ENCODE peak calls at places on chromosomes 5 and 9, in nine cellular contexts. One of them, this sample, is unnamed.
A peak's percentile ranks its signal among the peaks of the same experiment; 100 is the strongest.

GRCh38 chr9:111037744-111038335 is 430 bp downstream of the LPAR1 start:
- DNase-seq in fibroblast of mammary gland: peak; percentile 30
- DNase-seq in uterus: no peak
- DNase-seq in AG04450: no peak
- DNase-seq in heart right ventricle: no peak
- DNase-seq in HL-60: peak; percentile 28
- DNase-seq in neural crest cell: peak; percentile 47
- DNase-seq in AG10803: peak; percentile 40
- DNase-seq in fibroblast of lung: peak; percentile 44
- DNase-seq in this sample: peak; percentile 56

GRCh38 chr9:94042516-94042915 is 41.7 kb upstream of the PTPDC1 start:
- DNase-seq in fibroblast of mammary gland: no peak
- DNase-seq in uterus: no peak
- DNase-seq in AG04450: no peak
- DNase-seq in heart right ventricle: no peak
- DNase-seq in HL-60: no peak
- DNase-seq in neural crest cell: no peak
- DNase-seq in AG10803: no peak
- DNase-seq in fibroblast of lung: peak; percentile 15
- DNase-seq in this sample: no peak

GRCh38 chr9:72442212-72442607 is 77.2 kb upstream of the ZFAND5 start:
- DNase-seq in fibroblast of mammary gland: peak; percentile 77
- DNase-seq in uterus: no peak
- DNase-seq in AG04450: peak; percentile 56
- DNase-seq in heart right ventricle: no peak
- DNase-seq in HL-60: no peak
- DNase-seq in neural crest cell: no peak
- DNase-seq in AG10803: peak; percentile 90
- DNase-seq in fibroblast of lung: peak; percentile 96
- DNase-seq in this sample: no peak

GRCh38 chr5:125093776-125094175 is 347.3 kb upstream of the ZNF608 start:
- DNase-seq in fibroblast of mammary gland: peak; percentile 83
- DNase-seq in uterus: no peak
- DNase-seq in AG04450: no peak
- DNase-seq in heart right ventricle: no peak
- DNase-seq in HL-60: no peak
- DNase-seq in neural crest cell: no peak
- DNase-seq in AG10803: peak; percentile 85
- DNase-seq in fibroblast of lung: peak; percentile 93
- DNase-seq in this sample: no peak

GRCh38 chr5:43357067-43357466 is 43.9 kb upstream of the HMGCS1 start:
- DNase-seq in fibroblast of mammary gland: no peak
- DNase-seq in uterus: no peak
- DNase-seq in AG04450: no peak
- DNase-seq in heart right ventricle: no peak
- DNase-seq in HL-60: no peak
- DNase-seq in neural crest cell: no peak
- DNase-seq in AG10803: no peak
- DNase-seq in fibroblast of lung: no peak
- DNase-seq in this sample: no peak

GRCh38 chr5:31393126-31393525 is 138.8 kb downstream of the DROSHA start:
- DNase-seq in fibroblast of mammary gland: no peak
- DNase-seq in uterus: no peak
- DNase-seq in AG04450: no peak
- DNase-seq in heart right ventricle: no peak
- DNase-seq in HL-60: no peak
- DNase-seq in neural crest cell: no peak
- DNase-seq in AG10803: no peak
- DNase-seq in fibroblast of lung: no peak
- DNase-seq in this sample: no peak

GRCh38 chr5:10490927-10491672 is 49.4 kb downstream of the ROPN1L start:
- DNase-seq in fibroblast of mammary gland: no peak
- DNase-seq in uterus: no peak
- DNase-seq in AG04450: no peak
- DNase-seq in heart right ventricle: no peak
- DNase-seq in HL-60: no peak
- DNase-seq in neural crest cell: no peak
- DNase-seq in AG10803: no peak
- DNase-seq in fibroblast of lung: no peak
- DNase-seq in this sample: no peak

GRCh38 chr5:6567068-6567467 is 65.8 kb downstream of the NSUN2 start:
- DNase-seq in fibroblast of mammary gland: no peak
- DNase-seq in uterus: no peak
- DNase-seq in AG04450: no peak
- DNase-seq in heart right ventricle: no peak
- DNase-seq in HL-60: no peak
- DNase-seq in neural crest cell: no peak
- DNase-seq in AG10803: no peak
- DNase-seq in fibroblast of lung: no peak
- DNase-seq in this sample: no peak

GRCh38 chr9:124480621-124480981 is 26.6 kb downstream of the NR5A1 start:
- DNase-seq in fibroblast of mammary gland: peak; percentile 20
- DNase-seq in uterus: no peak
- DNase-seq in AG04450: no peak
- DNase-seq in heart right ventricle: no peak
- DNase-seq in HL-60: no peak
- DNase-seq in neural crest cell: peak; percentile 45
- DNase-seq in AG10803: peak; percentile 3
- DNase-seq in fibroblast of lung: no peak
- DNase-seq in this sample: peak; percentile 29

GRCh38 chr5:147483961-147484707 is 25.7 kb downstream of the DPYSL3 start:
- DNase-seq in fibroblast of mammary gland: peak; percentile 99
- DNase-seq in uterus: peak; percentile 86
- DNase-seq in AG04450: peak; percentile 87
- DNase-seq in heart right ventricle: peak; percentile 74
- DNase-seq in HL-60: no peak
- DNase-seq in neural crest cell: no peak
- DNase-seq in AG10803: peak; percentile 100
- DNase-seq in fibroblast of lung: peak; percentile 99
- DNase-seq in this sample: no peak

GRCh38 chr5:81688215-81688614 is 62.7 kb downstream of the SSBP2 start:
- DNase-seq in fibroblast of mammary gland: no peak
- DNase-seq in uterus: no peak
- DNase-seq in AG04450: no peak
- DNase-seq in heart right ventricle: no peak
- DNase-seq in HL-60: no peak
- DNase-seq in neural crest cell: no peak
- DNase-seq in AG10803: no peak
- DNase-seq in fibroblast of lung: no peak
- DNase-seq in this sample: no peak

GRCh38 chr5:158819095-158819494 is 280.6 kb downstream of the EBF1 start:
- DNase-seq in fibroblast of mammary gland: no peak
- DNase-seq in uterus: no peak
- DNase-seq in AG04450: no peak
- DNase-seq in heart right ventricle: no peak
- DNase-seq in HL-60: no peak
- DNase-seq in neural crest cell: no peak
- DNase-seq in AG10803: no peak
- DNase-seq in fibroblast of lung: no peak
- DNase-seq in this sample: no peak

DNA sequence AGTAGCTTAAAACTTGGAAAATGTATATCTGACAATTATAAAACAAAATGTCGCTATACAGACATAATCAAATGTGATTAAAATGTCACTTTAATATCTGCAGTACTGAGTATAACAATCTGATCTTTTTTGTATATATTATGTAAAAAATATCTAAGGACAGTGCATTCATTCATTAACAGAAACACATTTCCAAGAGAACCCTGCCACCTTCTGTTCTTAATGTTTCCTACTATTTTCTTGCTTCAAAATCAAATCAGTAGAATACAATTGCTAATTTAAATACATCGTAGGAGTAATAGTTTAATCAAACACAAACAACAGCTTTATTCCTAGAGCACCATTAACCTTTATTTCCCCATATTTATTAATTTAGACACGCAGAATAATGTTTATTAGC is 142.6 kb upstream of the ST8SIA4 start:
- DNase-seq in fibroblast of mammary gland: peak; percentile 4
- DNase-seq in uterus: no peak
- DNase-seq in AG04450: no peak
- DNase-seq in heart right ventricle: no peak
- DNase-seq in HL-60: no peak
- DNase-seq in neural crest cell: no peak
- DNase-seq in AG10803: no peak
- DNase-seq in fibroblast of lung: peak; percentile 5
- DNase-seq in this sample: no peak
- TF ChIP-seq CTCF in fibroblast of mammary gland: no peak
- TF ChIP-seq CTCF in uterus: no peak
- TF ChIP-seq CTCF in AG04450: peak; percentile 6
- TF ChIP-seq CTCF in heart right ventricle: no peak
- TF ChIP-seq CTCF in HL-60: no peak
- TF ChIP-seq CTCF in neural crest cell: no peak
- TF ChIP-seq CTCF in AG10803: no peak
- TF ChIP-seq CTCF in fibroblast of lung: no peak
- TF ChIP-seq CTCF in this sample: peak; percentile 14

GRCh38 chr5:176610430-176610763 is 441 bp upstream of the GPRIN1 start:
- DNase-seq in fibroblast of mammary gland: no peak
- DNase-seq in uterus: no peak
- DNase-seq in AG04450: no peak
- DNase-seq in heart right ventricle: no peak
- DNase-seq in HL-60: no peak
- DNase-seq in neural crest cell: no peak
- DNase-seq in AG10803: no peak
- DNase-seq in fibroblast of lung: no peak
- DNase-seq in this sample: no peak

GRCh38 chr5:176611435-176611834 is 1.5 kb upstream of the GPRIN1 start:
- DNase-seq in fibroblast of mammary gland: peak; percentile 85
- DNase-seq in uterus: peak; percentile 34
- DNase-seq in AG04450: peak; percentile 69
- DNase-seq in heart right ventricle: peak; percentile 81
- DNase-seq in HL-60: peak; percentile 38
- DNase-seq in neural crest cell: peak; percentile 76
- DNase-seq in AG10803: peak; percentile 82
- DNase-seq in fibroblast of lung: peak; percentile 83
- DNase-seq in this sample: peak; percentile 83

GRCh38 chr5:176608142-176608705 is 1.7 kb downstream of the GPRIN1 start:
- DNase-seq in fibroblast of mammary gland: no peak
- DNase-seq in uterus: no peak
- DNase-seq in AG04450: no peak
- DNase-seq in heart right ventricle: no peak
- DNase-seq in HL-60: no peak
- DNase-seq in neural crest cell: no peak
- DNase-seq in AG10803: no peak
- DNase-seq in fibroblast of lung: no peak
- DNase-seq in this sample: no peak

GRCh38 chr5:176608937-176609723 is 826 bp downstream of the GPRIN1 start:
- DNase-seq in fibroblast of mammary gland: no peak
- DNase-seq in uterus: no peak
- DNase-seq in AG04450: no peak
- DNase-seq in heart right ventricle: no peak
- DNase-seq in HL-60: no peak
- DNase-seq in neural crest cell: peak; percentile 45
- DNase-seq in AG10803: no peak
- DNase-seq in fibroblast of lung: no peak
- DNase-seq in this sample: no peak

GRCh38 chr5:176609724-176610429 is at the start of gene GPRIN1:
- DNase-seq in fibroblast of mammary gland: peak; percentile 26
- DNase-seq in uterus: no peak
- DNase-seq in AG04450: no peak
- DNase-seq in heart right ventricle: peak; percentile 20
- DNase-seq in HL-60: peak; percentile 21
- DNase-seq in neural crest cell: peak; percentile 70
- DNase-seq in AG10803: peak; percentile 31
- DNase-seq in fibroblast of lung: peak; percentile 29
- DNase-seq in this sample: peak; percentile 90
- TF ChIP-seq CTCF in fibroblast of mammary gland: no peak
- TF ChIP-seq CTCF in uterus: peak; percentile 20
- TF ChIP-seq CTCF in AG04450: peak; percentile 28
- TF ChIP-seq CTCF in heart right ventricle: no peak
- TF ChIP-seq CTCF in HL-60: no peak
- TF ChIP-seq CTCF in neural crest cell: peak; percentile 37
- TF ChIP-seq CTCF in AG10803: no peak
- TF ChIP-seq CTCF in fibroblast of lung: peak; percentile 26
- TF ChIP-seq CTCF in this sample: peak; percentile 50

DNA sequence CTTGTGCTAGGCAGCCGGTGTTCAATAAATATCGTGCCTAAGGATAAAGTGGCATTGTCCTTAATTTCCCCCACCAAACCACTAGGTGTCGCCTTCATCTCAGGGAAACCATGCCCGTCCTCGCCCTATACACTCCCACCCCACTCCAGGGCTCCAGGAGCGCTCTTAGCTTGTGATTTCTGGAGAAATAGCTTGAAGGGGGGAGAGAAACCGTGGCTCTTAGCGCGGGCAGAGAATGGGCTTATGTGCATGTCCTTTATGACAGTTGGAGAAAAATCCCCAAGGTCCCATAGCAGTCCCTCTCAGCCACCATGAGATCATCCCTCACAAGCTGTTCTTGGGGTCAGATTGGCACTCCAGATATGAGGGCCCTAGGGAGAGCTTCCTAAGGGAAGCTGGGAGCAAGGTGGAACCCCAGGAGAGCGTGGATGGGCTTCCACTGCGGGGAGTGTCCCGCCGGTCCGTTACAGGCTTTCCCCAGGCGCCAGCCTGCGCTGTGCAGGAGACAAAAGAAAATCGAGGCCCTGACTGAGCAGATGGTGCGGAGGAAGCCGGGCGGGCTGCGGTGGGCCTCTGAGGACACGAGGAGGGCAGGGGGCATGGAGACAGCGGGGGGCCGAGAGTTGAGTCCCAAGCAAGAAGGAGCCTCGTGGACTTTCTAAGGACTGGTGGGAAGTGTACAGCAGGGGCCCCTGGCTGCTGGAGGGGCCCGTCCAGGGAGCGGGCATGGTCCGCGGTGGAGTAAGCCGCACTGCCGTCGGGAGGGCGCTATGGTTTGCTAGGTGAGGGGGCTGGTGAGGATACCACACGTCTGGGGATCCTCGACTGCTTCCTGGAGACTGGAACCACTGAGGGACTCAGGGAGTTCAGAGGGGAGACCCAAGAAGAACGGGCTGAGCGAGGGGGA is 753 bp upstream of the NPR2 start:
- DNase-seq in fibroblast of mammary gland: peak; percentile 89
- DNase-seq in uterus: peak; percentile 86
- DNase-seq in AG04450: peak; percentile 65
- DNase-seq in heart right ventricle: peak; percentile 83
- DNase-seq in HL-60: peak; percentile 43
- DNase-seq in neural crest cell: peak; percentile 70
- DNase-seq in AG10803: peak; percentile 83
- DNase-seq in fibroblast of lung: peak; percentile 72
- DNase-seq in this sample: peak; percentile 48
- TF ChIP-seq CTCF in fibroblast of mammary gland: peak; percentile 91
- TF ChIP-seq CTCF in uterus: peak; percentile 91
- TF ChIP-seq CTCF in AG04450: peak; percentile 91
- TF ChIP-seq CTCF in heart right ventricle: peak; percentile 71
- TF ChIP-seq CTCF in HL-60: peak; percentile 89
- TF ChIP-seq CTCF in neural crest cell: peak; percentile 91
- TF ChIP-seq CTCF in AG10803: peak; percentile 91
- TF ChIP-seq CTCF in fibroblast of lung: peak; percentile 84
- TF ChIP-seq CTCF in this sample: no peak

GRCh38 chr5:121795511-121795910 is 56.2 kb upstream of the FTMT start:
- DNase-seq in fibroblast of mammary gland: no peak
- DNase-seq in uterus: no peak
- DNase-seq in AG04450: no peak
- DNase-seq in heart right ventricle: no peak
- DNase-seq in HL-60: no peak
- DNase-seq in neural crest cell: no peak
- DNase-seq in AG10803: no peak
- DNase-seq in fibroblast of lung: no peak
- DNase-seq in this sample: no peak

GRCh38 chr5:121793791-121794190 is 57.9 kb upstream of the FTMT start:
- DNase-seq in fibroblast of mammary gland: no peak
- DNase-seq in uterus: no peak
- DNase-seq in AG04450: no peak
- DNase-seq in heart right ventricle: no peak
- DNase-seq in HL-60: no peak
- DNase-seq in neural crest cell: no peak
- DNase-seq in AG10803: no peak
- DNase-seq in fibroblast of lung: no peak
- DNase-seq in this sample: no peak

GRCh38 chr5:121797677-121798518 is 53.8 kb upstream of the FTMT start:
- DNase-seq in fibroblast of mammary gland: no peak
- DNase-seq in uterus: no peak
- DNase-seq in AG04450: no peak
- DNase-seq in heart right ventricle: no peak
- DNase-seq in HL-60: no peak
- DNase-seq in neural crest cell: no peak
- DNase-seq in AG10803: no peak
- DNase-seq in fibroblast of lung: no peak
- DNase-seq in this sample: no peak
- TF ChIP-seq CTCF in fibroblast of mammary gland: no peak
- TF ChIP-seq CTCF in uterus: no peak
- TF ChIP-seq CTCF in AG04450: no peak
- TF ChIP-seq CTCF in heart right ventricle: no peak
- TF ChIP-seq CTCF in HL-60: no peak
- TF ChIP-seq CTCF in neural crest cell: no peak
- TF ChIP-seq CTCF in AG10803: no peak
- TF ChIP-seq CTCF in fibroblast of lung: no peak
- TF ChIP-seq CTCF in this sample: no peak